ENCODE peak calls at places on chromosomes 7 and 10, in ten cellular contexts. One of them, this sample, is unnamed.

GRCh38 chr10:4131407-4132215 is 346.6 kb upstream of the KLF6 start:
- DNase-seq in stimulated activated naive CD8-positive, alpha-beta T cell treated with anti-CD3 and anti-CD28 coated beads, Interleukin-15, Interleukin-2, amounts not matched to agents 100 U/mL and 50 U/mL, for 24 hours: no peak
- DNase-seq in stomach: no peak
- DNase-seq in hepatocyte: peak
- DNase-seq in Calu3: no peak
- DNase-seq in left ventricle myocardium inferior: no peak
- DNase-seq in activated T-cell treated with anti-CD3 and anti-CD28 coated beads for 48 hours: no peak
- DNase-seq in AG20443: peak
- DNase-seq in B cell: peak
- DNase-seq in ureter: no peak
- DNase-seq in this sample: no peak

GRCh38 chr7:148481147-148481526 is 109.4 kb upstream of the C7orf33 start:
- DNase-seq in stimulated activated naive CD8-positive, alpha-beta T cell treated with anti-CD3 and anti-CD28 coated beads, Interleukin-15, Interleukin-2, amounts not matched to agents 100 U/mL and 50 U/mL, for 24 hours: no peak
- DNase-seq in stomach: no peak
- DNase-seq in hepatocyte: no peak
- DNase-seq in Calu3: no peak
- DNase-seq in left ventricle myocardium inferior: no peak
- DNase-seq in activated T-cell treated with anti-CD3 and anti-CD28 coated beads for 48 hours: no peak
- DNase-seq in AG20443: no peak
- DNase-seq in B cell: no peak
- DNase-seq in ureter: no peak
- DNase-seq in this sample: no peak

GRCh38 chr10:127117125-127117524 is 79.3 kb downstream of the INSYN2A start:
- DNase-seq in stimulated activated naive CD8-positive, alpha-beta T cell treated with anti-CD3 and anti-CD28 coated beads, Interleukin-15, Interleukin-2, amounts not matched to agents 100 U/mL and 50 U/mL, for 24 hours: peak
- DNase-seq in stomach: peak
- DNase-seq in hepatocyte: peak
- DNase-seq in Calu3: peak
- DNase-seq in left ventricle myocardium inferior: peak
- DNase-seq in activated T-cell treated with anti-CD3 and anti-CD28 coated beads for 48 hours: peak
- DNase-seq in AG20443: peak
- DNase-seq in B cell: peak
- DNase-seq in ureter: no peak
- DNase-seq in this sample: peak

GRCh38 chr10:71538608-71539260 is 142.0 kb downstream of the CDH23 start:
- DNase-seq in stimulated activated naive CD8-positive, alpha-beta T cell treated with anti-CD3 and anti-CD28 coated beads, Interleukin-15, Interleukin-2, amounts not matched to agents 100 U/mL and 50 U/mL, for 24 hours: no peak
- DNase-seq in stomach: no peak
- DNase-seq in hepatocyte: no peak
- DNase-seq in Calu3: no peak
- DNase-seq in left ventricle myocardium inferior: no peak
- DNase-seq in activated T-cell treated with anti-CD3 and anti-CD28 coated beads for 48 hours: no peak
- DNase-seq in AG20443: no peak
- DNase-seq in B cell: no peak
- DNase-seq in ureter: no peak
- DNase-seq in this sample: no peak

GRCh38 chr7:131557521-131558385 is 1.3 kb upstream of the PODXL start:
- DNase-seq in stimulated activated naive CD8-positive, alpha-beta T cell treated with anti-CD3 and anti-CD28 coated beads, Interleukin-15, Interleukin-2, amounts not matched to agents 100 U/mL and 50 U/mL, for 24 hours: no peak
- DNase-seq in stomach: peak
- DNase-seq in hepatocyte: peak
- DNase-seq in Calu3: no peak
- DNase-seq in left ventricle myocardium inferior: peak
- DNase-seq in activated T-cell treated with anti-CD3 and anti-CD28 coated beads for 48 hours: no peak
- DNase-seq in AG20443: peak
- DNase-seq in B cell: no peak
- DNase-seq in ureter: no peak
- DNase-seq in this sample: no peak

GRCh38 chr7:143878884-143879283 is 23.1 kb downstream of the TCAF1 start:
- DNase-seq in stimulated activated naive CD8-positive, alpha-beta T cell treated with anti-CD3 and anti-CD28 coated beads, Interleukin-15, Interleukin-2, amounts not matched to agents 100 U/mL and 50 U/mL, for 24 hours: no peak
- DNase-seq in stomach: no peak
- DNase-seq in hepatocyte: no peak
- DNase-seq in Calu3: no peak
- DNase-seq in left ventricle myocardium inferior: no peak
- DNase-seq in activated T-cell treated with anti-CD3 and anti-CD28 coated beads for 48 hours: no peak
- DNase-seq in AG20443: no peak
- DNase-seq in B cell: no peak
- DNase-seq in ureter: no peak
- DNase-seq in this sample: no peak

GRCh38 chr10:130407052-130407451 is 270.9 kb downstream of the GLRX3 start:
- DNase-seq in stimulated activated naive CD8-positive, alpha-beta T cell treated with anti-CD3 and anti-CD28 coated beads, Interleukin-15, Interleukin-2, amounts not matched to agents 100 U/mL and 50 U/mL, for 24 hours: no peak
- DNase-seq in stomach: no peak
- DNase-seq in hepatocyte: no peak
- DNase-seq in Calu3: no peak
- DNase-seq in left ventricle myocardium inferior: no peak
- DNase-seq in activated T-cell treated with anti-CD3 and anti-CD28 coated beads for 48 hours: no peak
- DNase-seq in AG20443: no peak
- DNase-seq in B cell: no peak
- DNase-seq in ureter: no peak
- DNase-seq in this sample: no peak

GRCh38 chr7:154859747-154860620 is 142.9 kb downstream of the PAXIP1 start:
- DNase-seq in stimulated activated naive CD8-positive, alpha-beta T cell treated with anti-CD3 and anti-CD28 coated beads, Interleukin-15, Interleukin-2, amounts not matched to agents 100 U/mL and 50 U/mL, for 24 hours: no peak
- DNase-seq in stomach: no peak
- DNase-seq in hepatocyte: no peak
- DNase-seq in Calu3: no peak
- DNase-seq in left ventricle myocardium inferior: no peak
- DNase-seq in activated T-cell treated with anti-CD3 and anti-CD28 coated beads for 48 hours: no peak
- DNase-seq in AG20443: no peak
- DNase-seq in B cell: no peak
- DNase-seq in ureter: no peak
- DNase-seq in this sample: no peak

GRCh38 chr7:105307163-105307672 is 81.5 kb downstream of the SRPK2 start:
- DNase-seq in stimulated activated naive CD8-positive, alpha-beta T cell treated with anti-CD3 and anti-CD28 coated beads, Interleukin-15, Interleukin-2, amounts not matched to agents 100 U/mL and 50 U/mL, for 24 hours: no peak
- DNase-seq in stomach: no peak
- DNase-seq in hepatocyte: no peak
- DNase-seq in Calu3: no peak
- DNase-seq in left ventricle myocardium inferior: no peak
- DNase-seq in activated T-cell treated with anti-CD3 and anti-CD28 coated beads for 48 hours: no peak
- DNase-seq in AG20443: no peak
- DNase-seq in B cell: no peak
- DNase-seq in ureter: no peak
- DNase-seq in this sample: no peak

GRCh38 chr7:106736508-106737201 is 75.7 kb upstream of the CCDC71L start:
- DNase-seq in stimulated activated naive CD8-positive, alpha-beta T cell treated with anti-CD3 and anti-CD28 coated beads, Interleukin-15, Interleukin-2, amounts not matched to agents 100 U/mL and 50 U/mL, for 24 hours: peak
- DNase-seq in stomach: peak
- DNase-seq in hepatocyte: peak
- DNase-seq in Calu3: peak
- DNase-seq in left ventricle myocardium inferior: no peak
- DNase-seq in activated T-cell treated with anti-CD3 and anti-CD28 coated beads for 48 hours: no peak
- DNase-seq in AG20443: peak
- DNase-seq in B cell: peak
- DNase-seq in ureter: no peak
- DNase-seq in this sample: no peak

GRCh38 chr7:45573636-45574470 is at the start of gene ADCY1:
- DNase-seq in stimulated activated naive CD8-positive, alpha-beta T cell treated with anti-CD3 and anti-CD28 coated beads, Interleukin-15, Interleukin-2, amounts not matched to agents 100 U/mL and 50 U/mL, for 24 hours: peak
- DNase-seq in stomach: no peak
- DNase-seq in hepatocyte: peak
- DNase-seq in Calu3: peak
- DNase-seq in left ventricle myocardium inferior: peak
- DNase-seq in activated T-cell treated with anti-CD3 and anti-CD28 coated beads for 48 hours: peak
- DNase-seq in AG20443: peak
- DNase-seq in B cell: no peak
- DNase-seq in ureter: no peak
- DNase-seq in this sample: no peak

GRCh38 chr10:65670087-65670486 is 1255.7 kb upstream of the LRRTM3 start:
- DNase-seq in stimulated activated naive CD8-positive, alpha-beta T cell treated with anti-CD3 and anti-CD28 coated beads, Interleukin-15, Interleukin-2, amounts not matched to agents 100 U/mL and 50 U/mL, for 24 hours: no peak
- DNase-seq in stomach: no peak
- DNase-seq in hepatocyte: no peak
- DNase-seq in Calu3: no peak
- DNase-seq in left ventricle myocardium inferior: no peak
- DNase-seq in activated T-cell treated with anti-CD3 and anti-CD28 coated beads for 48 hours: no peak
- DNase-seq in AG20443: no peak
- DNase-seq in B cell: no peak
- DNase-seq in ureter: no peak
- DNase-seq in this sample: no peak

GRCh38 chr10:44854693-44855350 is 56.3 kb upstream of the TMEM72 start:
- DNase-seq in stimulated activated naive CD8-positive, alpha-beta T cell treated with anti-CD3 and anti-CD28 coated beads, Interleukin-15, Interleukin-2, amounts not matched to agents 100 U/mL and 50 U/mL, for 24 hours: no peak
- DNase-seq in stomach: no peak
- DNase-seq in hepatocyte: no peak
- DNase-seq in Calu3: no peak
- DNase-seq in left ventricle myocardium inferior: no peak
- DNase-seq in activated T-cell treated with anti-CD3 and anti-CD28 coated beads for 48 hours: no peak
- DNase-seq in AG20443: no peak
- DNase-seq in B cell: no peak
- DNase-seq in ureter: no peak
- DNase-seq in this sample: no peak

GRCh38 chr10:24908793-24909423 is 43.5 kb downstream of the PRTFDC1 start:
- DNase-seq in stimulated activated naive CD8-positive, alpha-beta T cell treated with anti-CD3 and anti-CD28 coated beads, Interleukin-15, Interleukin-2, amounts not matched to agents 100 U/mL and 50 U/mL, for 24 hours: no peak
- DNase-seq in stomach: no peak
- DNase-seq in hepatocyte: peak
- DNase-seq in Calu3: peak
- DNase-seq in left ventricle myocardium inferior: no peak
- DNase-seq in activated T-cell treated with anti-CD3 and anti-CD28 coated beads for 48 hours: no peak
- DNase-seq in AG20443: peak
- DNase-seq in B cell: no peak
- DNase-seq in ureter: no peak
- DNase-seq in this sample: no peak

GRCh38 chr10:52314007-52314821 is at the start of gene DKK1:
- DNase-seq in stimulated activated naive CD8-positive, alpha-beta T cell treated with anti-CD3 and anti-CD28 coated beads, Interleukin-15, Interleukin-2, amounts not matched to agents 100 U/mL and 50 U/mL, for 24 hours: peak
- DNase-seq in stomach: peak
- DNase-seq in hepatocyte: peak
- DNase-seq in Calu3: peak
- DNase-seq in left ventricle myocardium inferior: peak
- DNase-seq in activated T-cell treated with anti-CD3 and anti-CD28 coated beads for 48 hours: peak
- DNase-seq in AG20443: peak
- DNase-seq in B cell: peak
- DNase-seq in ureter: peak
- DNase-seq in this sample: peak

GRCh38 chr10:103915794-103916193 is 2.2 kb downstream of the STN1 start:
- DNase-seq in stimulated activated naive CD8-positive, alpha-beta T cell treated with anti-CD3 and anti-CD28 coated beads, Interleukin-15, Interleukin-2, amounts not matched to agents 100 U/mL and 50 U/mL, for 24 hours: no peak
- DNase-seq in stomach: peak
- DNase-seq in hepatocyte: no peak
- DNase-seq in Calu3: no peak
- DNase-seq in left ventricle myocardium inferior: no peak
- DNase-seq in activated T-cell treated with anti-CD3 and anti-CD28 coated beads for 48 hours: no peak
- DNase-seq in AG20443: no peak
- DNase-seq in B cell: peak
- DNase-seq in ureter: no peak
- DNase-seq in this sample: no peak

GRCh38 chr7:152897401-152897800 is 137.8 kb downstream of the ACTR3B start:
- DNase-seq in stimulated activated naive CD8-positive, alpha-beta T cell treated with anti-CD3 and anti-CD28 coated beads, Interleukin-15, Interleukin-2, amounts not matched to agents 100 U/mL and 50 U/mL, for 24 hours: no peak
- DNase-seq in stomach: no peak
- DNase-seq in hepatocyte: no peak
- DNase-seq in Calu3: no peak
- DNase-seq in left ventricle myocardium inferior: no peak
- DNase-seq in activated T-cell treated with anti-CD3 and anti-CD28 coated beads for 48 hours: no peak
- DNase-seq in AG20443: no peak
- DNase-seq in B cell: no peak
- DNase-seq in ureter: no peak
- DNase-seq in this sample: peak

GRCh38 chr7:22730921-22731654 is 4.1 kb downstream of the IL6 start:
- DNase-seq in stimulated activated naive CD8-positive, alpha-beta T cell treated with anti-CD3 and anti-CD28 coated beads, Interleukin-15, Interleukin-2, amounts not matched to agents 100 U/mL and 50 U/mL, for 24 hours: no peak
- DNase-seq in stomach: no peak
- DNase-seq in hepatocyte: no peak
- DNase-seq in Calu3: peak
- DNase-seq in left ventricle myocardium inferior: no peak
- DNase-seq in activated T-cell treated with anti-CD3 and anti-CD28 coated beads for 48 hours: no peak
- DNase-seq in AG20443: peak
- DNase-seq in B cell: no peak
- DNase-seq in ureter: no peak
- DNase-seq in this sample: no peak

GRCh38 chr10:96415896-96416554 is 57.2 kb upstream of the OPALIN start:
- DNase-seq in stimulated activated naive CD8-positive, alpha-beta T cell treated with anti-CD3 and anti-CD28 coated beads, Interleukin-15, Interleukin-2, amounts not matched to agents 100 U/mL and 50 U/mL, for 24 hours: no peak
- DNase-seq in stomach: no peak
- DNase-seq in hepatocyte: no peak
- DNase-seq in Calu3: no peak
- DNase-seq in left ventricle myocardium inferior: no peak
- DNase-seq in activated T-cell treated with anti-CD3 and anti-CD28 coated beads for 48 hours: no peak
- DNase-seq in AG20443: no peak
- DNase-seq in B cell: no peak
- DNase-seq in ureter: no peak
- DNase-seq in this sample: no peak

GRCh38 chr7:12066004-12066403 is 145.1 kb upstream of the TMEM106B start:
- DNase-seq in stimulated activated naive CD8-positive, alpha-beta T cell treated with anti-CD3 and anti-CD28 coated beads, Interleukin-15, Interleukin-2, amounts not matched to agents 100 U/mL and 50 U/mL, for 24 hours: no peak
- DNase-seq in stomach: no peak
- DNase-seq in hepatocyte: peak
- DNase-seq in Calu3: peak
- DNase-seq in left ventricle myocardium inferior: no peak
- DNase-seq in activated T-cell treated with anti-CD3 and anti-CD28 coated beads for 48 hours: no peak
- DNase-seq in AG20443: no peak
- DNase-seq in B cell: no peak
- DNase-seq in ureter: no peak
- DNase-seq in this sample: no peak

GRCh38 chr7:117982071-117983055 is 109.1 kb upstream of the CTTNBP2 start:
- DNase-seq in stimulated activated naive CD8-positive, alpha-beta T cell treated with anti-CD3 and anti-CD28 coated beads, Interleukin-15, Interleukin-2, amounts not matched to agents 100 U/mL and 50 U/mL, for 24 hours: no peak
- DNase-seq in stomach: no peak
- DNase-seq in hepatocyte: peak
- DNase-seq in Calu3: no peak
- DNase-seq in left ventricle myocardium inferior: no peak
- DNase-seq in activated T-cell treated with anti-CD3 and anti-CD28 coated beads for 48 hours: no peak
- DNase-seq in AG20443: no peak
- DNase-seq in B cell: no peak
- DNase-seq in ureter: no peak
- DNase-seq in this sample: no peak

GRCh38 chr10:13629116-13629515 is 42.4 kb downstream of the PRPF18 start:
- DNase-seq in stimulated activated naive CD8-positive, alpha-beta T cell treated with anti-CD3 and anti-CD28 coated beads, Interleukin-15, Interleukin-2, amounts not matched to agents 100 U/mL and 50 U/mL, for 24 hours: no peak
- DNase-seq in stomach: no peak
- DNase-seq in hepatocyte: no peak
- DNase-seq in Calu3: no peak
- DNase-seq in left ventricle myocardium inferior: no peak
- DNase-seq in activated T-cell treated with anti-CD3 and anti-CD28 coated beads for 48 hours: no peak
- DNase-seq in AG20443: no peak
- DNase-seq in B cell: no peak
- DNase-seq in ureter: no peak
- DNase-seq in this sample: no peak

GRCh38 chr10:17290226-17290625 is 62.2 kb downstream of the VIM start:
- DNase-seq in stimulated activated naive CD8-positive, alpha-beta T cell treated with anti-CD3 and anti-CD28 coated beads, Interleukin-15, Interleukin-2, amounts not matched to agents 100 U/mL and 50 U/mL, for 24 hours: no peak
- DNase-seq in stomach: no peak
- DNase-seq in hepatocyte: no peak
- DNase-seq in Calu3: peak
- DNase-seq in left ventricle myocardium inferior: no peak
- DNase-seq in activated T-cell treated with anti-CD3 and anti-CD28 coated beads for 48 hours: no peak
- DNase-seq in AG20443: no peak
- DNase-seq in B cell: no peak
- DNase-seq in ureter: no peak
- DNase-seq in this sample: no peak

GRCh38 chr10:2246747-2247146 is 509.4 kb upstream of the ADARB2 start:
- DNase-seq in stimulated activated naive CD8-positive, alpha-beta T cell treated with anti-CD3 and anti-CD28 coated beads, Interleukin-15, Interleukin-2, amounts not matched to agents 100 U/mL and 50 U/mL, for 24 hours: no peak
- DNase-seq in stomach: no peak
- DNase-seq in hepatocyte: no peak
- DNase-seq in Calu3: no peak
- DNase-seq in left ventricle myocardium inferior: no peak
- DNase-seq in activated T-cell treated with anti-CD3 and anti-CD28 coated beads for 48 hours: no peak
- DNase-seq in AG20443: no peak
- DNase-seq in B cell: no peak
- DNase-seq in ureter: no peak
- DNase-seq in this sample: no peak

GRCh38 chr10:91091780-91092179 is 128.7 kb upstream of the PCGF5 start:
- DNase-seq in stimulated activated naive CD8-positive, alpha-beta T cell treated with anti-CD3 and anti-CD28 coated beads, Interleukin-15, Interleukin-2, amounts not matched to agents 100 U/mL and 50 U/mL, for 24 hours: no peak
- DNase-seq in stomach: no peak
- DNase-seq in hepatocyte: no peak
- DNase-seq in Calu3: no peak
- DNase-seq in left ventricle myocardium inferior: no peak
- DNase-seq in activated T-cell treated with anti-CD3 and anti-CD28 coated beads for 48 hours: no peak
- DNase-seq in AG20443: no peak
- DNase-seq in B cell: no peak
- DNase-seq in ureter: no peak
- DNase-seq in this sample: no peak

GRCh38 chr7:148697256-148697841 is 1.4 kb upstream of the CUL1 start:
- DNase-seq in stimulated activated naive CD8-positive, alpha-beta T cell treated with anti-CD3 and anti-CD28 coated beads, Interleukin-15, Interleukin-2, amounts not matched to agents 100 U/mL and 50 U/mL, for 24 hours: peak
- DNase-seq in stomach: no peak
- DNase-seq in hepatocyte: no peak
- DNase-seq in Calu3: no peak
- DNase-seq in left ventricle myocardium inferior: peak
- DNase-seq in activated T-cell treated with anti-CD3 and anti-CD28 coated beads for 48 hours: peak
- DNase-seq in AG20443: peak
- DNase-seq in B cell: peak
- DNase-seq in ureter: no peak
- DNase-seq in this sample: no peak

GRCh38 chr10:69449841-69450240 is 1.4 kb upstream of the TSPAN15 start:
- DNase-seq in stimulated activated naive CD8-positive, alpha-beta T cell treated with anti-CD3 and anti-CD28 coated beads, Interleukin-15, Interleukin-2, amounts not matched to agents 100 U/mL and 50 U/mL, for 24 hours: peak
- DNase-seq in stomach: peak
- DNase-seq in hepatocyte: peak
- DNase-seq in Calu3: peak
- DNase-seq in left ventricle myocardium inferior: no peak
- DNase-seq in activated T-cell treated with anti-CD3 and anti-CD28 coated beads for 48 hours: no peak
- DNase-seq in AG20443: peak
- DNase-seq in B cell: peak
- DNase-seq in ureter: peak
- DNase-seq in this sample: no peak

GRCh38 chr7:144011458-144012230 is 11.5 kb downstream of the OR6B1 start:
- DNase-seq in stimulated activated naive CD8-positive, alpha-beta T cell treated with anti-CD3 and anti-CD28 coated beads, Interleukin-15, Interleukin-2, amounts not matched to agents 100 U/mL and 50 U/mL, for 24 hours: no peak
- DNase-seq in stomach: no peak
- DNase-seq in hepatocyte: no peak
- DNase-seq in Calu3: no peak
- DNase-seq in left ventricle myocardium inferior: no peak
- DNase-seq in activated T-cell treated with anti-CD3 and anti-CD28 coated beads for 48 hours: no peak
- DNase-seq in AG20443: peak
- DNase-seq in B cell: no peak
- DNase-seq in ureter: no peak
- DNase-seq in this sample: no peak